ENCODE peak calls at places on chromosomes 2 and 18, in six cellular contexts. One of them, this sample, is unnamed.

GRCh38 chr18:61727241-61727640 is 165.6 kb downstream of the RNF152 start:
- DNase-seq in H9: no peak
- DNase-seq in neuronal stem cell: no peak
- DNase-seq in H1: no peak
- DNase-seq in IMR-90: peak
- DNase-seq in trophoblast cell: no peak
- DNase-seq in this sample: no peak

GRCh38 chr2:118554616-118555015 is 292.8 kb downstream of the EN1 start:
- DNase-seq in H9: no peak
- DNase-seq in neuronal stem cell: no peak
- DNase-seq in H1: no peak
- DNase-seq in IMR-90: no peak
- DNase-seq in trophoblast cell: no peak
- DNase-seq in this sample: no peak

GRCh38 chr2:5373200-5373599 is 319.0 kb upstream of the SOX11 start:
- DNase-seq in H9: peak
- DNase-seq in neuronal stem cell: peak
- DNase-seq in H1: peak
- DNase-seq in IMR-90: no peak
- DNase-seq in trophoblast cell: no peak
- DNase-seq in this sample: peak

GRCh38 chr2:128489580-128490273 is 171.1 kb upstream of the HS6ST1 start:
- DNase-seq in H9: peak
- DNase-seq in neuronal stem cell: no peak
- DNase-seq in H1: peak
- DNase-seq in IMR-90: no peak
- DNase-seq in trophoblast cell: no peak
- DNase-seq in this sample: no peak

GRCh38 chr2:47905454-47906260 is 641 bp downstream of the FBXO11 start:
- DNase-seq in H9: peak
- DNase-seq in neuronal stem cell: peak
- DNase-seq in H1: peak
- DNase-seq in IMR-90: peak
- DNase-seq in trophoblast cell: peak
- DNase-seq in this sample: peak

GRCh38 chr2:104337869-104338268 is 516.0 kb upstream of the POU3F3 start:
- DNase-seq in H9: no peak
- DNase-seq in neuronal stem cell: no peak
- DNase-seq in H1: no peak
- DNase-seq in IMR-90: no peak
- DNase-seq in trophoblast cell: no peak
- DNase-seq in this sample: no peak

GRCh38 chr2:105783151-105783738 is 38.5 kb downstream of the NCK2 start:
- DNase-seq in H9: no peak
- DNase-seq in neuronal stem cell: no peak
- DNase-seq in H1: no peak
- DNase-seq in IMR-90: no peak
- DNase-seq in trophoblast cell: no peak
- DNase-seq in this sample: no peak

GRCh38 chr2:48488545-48488944 is 41.4 kb upstream of the STON1 start:
- DNase-seq in H9: no peak
- DNase-seq in neuronal stem cell: no peak
- DNase-seq in H1: no peak
- DNase-seq in IMR-90: no peak
- DNase-seq in trophoblast cell: no peak
- DNase-seq in this sample: no peak

GRCh38 chr2:101119431-101119830 is 31.8 kb downstream of the TBC1D8 start:
- DNase-seq in H9: no peak
- DNase-seq in neuronal stem cell: no peak
- DNase-seq in H1: no peak
- DNase-seq in IMR-90: peak
- DNase-seq in trophoblast cell: no peak
- DNase-seq in this sample: no peak

GRCh38 chr2:125471963-125472362 is 1184.0 kb upstream of the GYPC start:
- DNase-seq in H9: peak
- DNase-seq in neuronal stem cell: peak
- DNase-seq in H1: peak
- DNase-seq in IMR-90: peak
- DNase-seq in trophoblast cell: peak
- DNase-seq in this sample: peak

GRCh38 chr18:72868666-72869661 is 1.2 kb upstream of the NETO1 start:
- DNase-seq in H9: peak
- DNase-seq in neuronal stem cell: peak
- DNase-seq in H1: peak
- DNase-seq in IMR-90: no peak
- DNase-seq in trophoblast cell: no peak
- DNase-seq in this sample: peak

GRCh38 chr18:26503382-26503781 is 45.0 kb downstream of the KCTD1 start:
- DNase-seq in H9: no peak
- DNase-seq in neuronal stem cell: no peak
- DNase-seq in H1: no peak
- DNase-seq in IMR-90: no peak
- DNase-seq in trophoblast cell: no peak
- DNase-seq in this sample: no peak

GRCh38 chr2:97748397-97748796 is 35.0 kb downstream of the ZAP70 start:
- DNase-seq in H9: peak
- DNase-seq in neuronal stem cell: peak
- DNase-seq in H1: peak
- DNase-seq in IMR-90: no peak
- DNase-seq in trophoblast cell: peak
- DNase-seq in this sample: peak

GRCh38 chr2:155689791-155690190 is 642.7 kb downstream of the NR4A2 start:
- DNase-seq in H9: no peak
- DNase-seq in neuronal stem cell: no peak
- DNase-seq in H1: no peak
- DNase-seq in IMR-90: no peak
- DNase-seq in trophoblast cell: no peak
- DNase-seq in this sample: no peak

GRCh38 chr2:37582911-37583310 is 88.5 kb downstream of the CDC42EP3 start:
- DNase-seq in H9: no peak
- DNase-seq in neuronal stem cell: no peak
- DNase-seq in H1: no peak
- DNase-seq in IMR-90: no peak
- DNase-seq in trophoblast cell: peak
- DNase-seq in this sample: no peak

GRCh38 chr2:86790828-86791561 is at the start of gene CD8A:
- DNase-seq in H9: peak
- DNase-seq in neuronal stem cell: no peak
- DNase-seq in H1: peak
- DNase-seq in IMR-90: peak
- DNase-seq in trophoblast cell: no peak
- DNase-seq in this sample: peak

GRCh38 chr2:55862269-55862668 is 61.3 kb downstream of the EFEMP1 start:
- DNase-seq in H9: no peak
- DNase-seq in neuronal stem cell: no peak
- DNase-seq in H1: no peak
- DNase-seq in IMR-90: peak
- DNase-seq in trophoblast cell: peak
- DNase-seq in this sample: no peak

GRCh38 chr18:3790702-3791101 is 340.7 kb downstream of the TGIF1 start:
- DNase-seq in H9: no peak
- DNase-seq in neuronal stem cell: no peak
- DNase-seq in H1: no peak
- DNase-seq in IMR-90: no peak
- DNase-seq in trophoblast cell: no peak
- DNase-seq in this sample: no peak

GRCh38 chr18:66724664-66725356 is 120.9 kb upstream of the CDH19 start:
- DNase-seq in H9: no peak
- DNase-seq in neuronal stem cell: no peak
- DNase-seq in H1: no peak
- DNase-seq in IMR-90: no peak
- DNase-seq in trophoblast cell: no peak
- DNase-seq in this sample: no peak

GRCh38 chr2:89833116-89833779 is 1141.8 kb downstream of the RPIA start:
- DNase-seq in H9: no peak
- DNase-seq in neuronal stem cell: no peak
- DNase-seq in H1: no peak
- DNase-seq in IMR-90: peak
- DNase-seq in trophoblast cell: no peak
- DNase-seq in this sample: peak

GRCh38 chr2:120594856-120595685 is 140.6 kb upstream of the GLI2 start:
- DNase-seq in H9: peak
- DNase-seq in neuronal stem cell: no peak
- DNase-seq in H1: no peak
- DNase-seq in IMR-90: no peak
- DNase-seq in trophoblast cell: no peak
- DNase-seq in this sample: peak

GRCh38 chr2:233979748-233980147 is 62.6 kb downstream of the TRPM8 start:
- DNase-seq in H9: no peak
- DNase-seq in neuronal stem cell: no peak
- DNase-seq in H1: no peak
- DNase-seq in IMR-90: peak
- DNase-seq in trophoblast cell: no peak
- DNase-seq in this sample: no peak

GRCh38 chr2:233982421-233983121 is 65.4 kb downstream of the TRPM8 start:
- DNase-seq in H9: no peak
- DNase-seq in neuronal stem cell: no peak
- DNase-seq in H1: no peak
- DNase-seq in IMR-90: peak
- DNase-seq in trophoblast cell: peak
- DNase-seq in this sample: no peak

GRCh38 chr2:233983445-233983844 is 66.3 kb downstream of the TRPM8 start:
- DNase-seq in H9: no peak
- DNase-seq in neuronal stem cell: no peak
- DNase-seq in H1: no peak
- DNase-seq in IMR-90: no peak
- DNase-seq in trophoblast cell: no peak
- DNase-seq in this sample: no peak

GRCh38 chr2:233980955-233981555 is 63.9 kb downstream of the TRPM8 start:
- DNase-seq in H9: no peak
- DNase-seq in neuronal stem cell: no peak
- DNase-seq in H1: no peak
- DNase-seq in IMR-90: no peak
- DNase-seq in trophoblast cell: no peak
- DNase-seq in this sample: no peak

GRCh38 chr2:233981574-233982420 is 64.6 kb downstream of the TRPM8 start:
- DNase-seq in H9: no peak
- DNase-seq in neuronal stem cell: no peak
- DNase-seq in H1: no peak
- DNase-seq in IMR-90: no peak
- DNase-seq in trophoblast cell: no peak
- DNase-seq in this sample: no peak
- H2BK5ac ChIP-seq in H9: no peak
- H2BK5ac ChIP-seq in neuronal stem cell: no peak
- H2BK5ac ChIP-seq in H1: no peak
- H2BK5ac ChIP-seq in IMR-90: peak
- H2BK5ac ChIP-seq in trophoblast cell: no peak
- H2BK5ac ChIP-seq in this sample: no peak

DNA sequence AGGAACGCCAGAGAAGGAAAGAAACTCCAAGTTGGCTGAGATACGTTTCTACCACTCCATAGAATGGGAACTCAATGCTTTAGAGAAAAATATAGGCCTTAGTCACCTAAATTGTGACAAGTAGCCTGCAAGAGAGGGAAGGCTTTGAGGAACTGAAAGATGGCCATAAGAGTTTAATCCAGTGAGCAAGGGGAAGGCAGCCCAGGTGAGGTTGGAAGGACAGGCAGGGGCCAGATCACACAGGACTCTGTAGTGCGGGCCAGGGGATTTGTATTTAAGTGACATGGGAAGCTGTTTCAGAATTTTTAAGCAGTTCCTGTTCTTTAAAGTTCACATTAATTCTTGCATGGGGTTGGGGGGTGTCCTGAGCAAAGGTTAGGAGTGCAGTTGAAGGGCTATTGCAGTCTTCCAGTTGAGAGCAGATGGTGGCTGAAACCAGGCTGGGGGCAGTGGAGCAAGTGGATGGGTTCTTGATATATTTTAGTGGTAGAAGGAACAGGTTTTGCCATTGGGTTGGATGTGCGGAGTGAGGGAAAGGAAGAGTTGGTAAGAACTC is 138.9 kb upstream of the PELI1 start:
- DNase-seq in H9: no peak
- DNase-seq in neuronal stem cell: no peak
- DNase-seq in H1: no peak
- DNase-seq in IMR-90: no peak
- DNase-seq in trophoblast cell: no peak
- DNase-seq in this sample: no peak
- H2BK5ac ChIP-seq in H9: no peak
- H2BK5ac ChIP-seq in neuronal stem cell: no peak
- H2BK5ac ChIP-seq in H1: no peak
- H2BK5ac ChIP-seq in IMR-90: no peak
- H2BK5ac ChIP-seq in trophoblast cell: no peak
- H2BK5ac ChIP-seq in this sample: no peak

DNA sequence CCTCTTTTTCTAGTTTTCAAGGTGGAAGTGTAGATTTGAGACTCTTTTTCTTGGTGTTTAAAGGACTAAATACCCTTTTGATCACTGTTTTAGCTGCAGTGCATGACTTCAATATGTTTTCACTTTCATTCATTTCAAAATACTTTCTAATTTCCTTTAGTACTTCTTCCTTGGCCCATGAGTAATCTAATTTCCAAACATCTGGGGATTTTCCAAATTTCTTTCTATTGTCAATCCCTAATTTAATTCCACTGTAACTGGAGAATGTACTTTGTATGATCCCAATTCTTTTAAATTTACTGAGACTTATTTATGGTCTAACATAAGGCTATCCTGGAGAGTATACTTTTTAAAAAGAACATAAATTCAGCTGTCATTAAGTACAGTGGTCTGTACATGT is 3.8 kb upstream of the RHBDD1 start:
- DNase-seq in H9: no peak
- DNase-seq in neuronal stem cell: no peak
- DNase-seq in H1: no peak
- DNase-seq in IMR-90: no peak
- DNase-seq in trophoblast cell: no peak
- DNase-seq in this sample: no peak
- H2BK5ac ChIP-seq in H9: no peak
- H2BK5ac ChIP-seq in neuronal stem cell: no peak
- H2BK5ac ChIP-seq in H1: no peak
- H2BK5ac ChIP-seq in IMR-90: no peak
- H2BK5ac ChIP-seq in trophoblast cell: no peak
- H2BK5ac ChIP-seq in this sample: no peak

GRCh38 chr2:187382131-187382530 is 65.9 kb downstream of the CALCRL start:
- DNase-seq in H9: no peak
- DNase-seq in neuronal stem cell: no peak
- DNase-seq in H1: no peak
- DNase-seq in IMR-90: no peak
- DNase-seq in trophoblast cell: no peak
- DNase-seq in this sample: no peak

GRCh38 chr2:187377335-187377734 is 70.7 kb downstream of the CALCRL start:
- DNase-seq in H9: no peak
- DNase-seq in neuronal stem cell: no peak
- DNase-seq in H1: no peak
- DNase-seq in IMR-90: peak
- DNase-seq in trophoblast cell: no peak
- DNase-seq in this sample: no peak

GRCh38 chr2:187383043-187383800 is 64.8 kb downstream of the CALCRL start:
- DNase-seq in H9: no peak
- DNase-seq in neuronal stem cell: no peak
- DNase-seq in H1: no peak
- DNase-seq in IMR-90: no peak
- DNase-seq in trophoblast cell: no peak
- DNase-seq in this sample: no peak

GRCh38 chr2:187379869-187380268 is 68.2 kb downstream of the CALCRL start:
- DNase-seq in H9: no peak
- DNase-seq in neuronal stem cell: no peak
- DNase-seq in H1: no peak
- DNase-seq in IMR-90: no peak
- DNase-seq in trophoblast cell: no peak
- DNase-seq in this sample: peak
- H2BK5ac ChIP-seq in H9: no peak
- H2BK5ac ChIP-seq in neuronal stem cell: no peak
- H2BK5ac ChIP-seq in H1: no peak
- H2BK5ac ChIP-seq in IMR-90: no peak
- H2BK5ac ChIP-seq in trophoblast cell: no peak
- H2BK5ac ChIP-seq in this sample: no peak

GRCh38 chr2:202237787-202238233 is 587 bp downstream of the SUMO1 start:
- DNase-seq in H9: peak
- DNase-seq in neuronal stem cell: peak
- DNase-seq in H1: no peak
- DNase-seq in IMR-90: peak
- DNase-seq in trophoblast cell: peak
- DNase-seq in this sample: peak
- H2BK5ac ChIP-seq in H9: peak
- H2BK5ac ChIP-seq in neuronal stem cell: peak
- H2BK5ac ChIP-seq in H1: peak
- H2BK5ac ChIP-seq in IMR-90: peak
- H2BK5ac ChIP-seq in trophoblast cell: no peak
- H2BK5ac ChIP-seq in this sample: peak

This sample was measured in mesendoderm.